ENCODE peak calls at places on chromosomes 16 and 17, in six cellular contexts. B is fibroblast of the aortic adventitia, W is left ventricle myocardium inferior, X is HCT116, D is lower lobe of right lung, O is upper lobe of right lung. L is an unnamed sample.

GRCh38 chr17:59651346-59651745 is 31.7 kb downstream of the CLTC start:
- DNase-seq in D (no peak), X (no peak), W (no peak), B (no peak), O (no peak), L (no peak)

GRCh38 chr16:83059237-83059636 is 432.5 kb downstream of the CDH13 start:
- DNase-seq in W (no peak), O (no peak), X (no peak), D (no peak), B (no peak), L (no peak)

GRCh38 chr17:61409301-61410099 is 9.9 kb downstream of the TBX2 start:
- DNase-seq in D (peak; percentile 63), X (peak; percentile 36), B (peak; percentile 73), O (peak; percentile 83), W (no peak), L (no peak)

GRCh38 chr17:78693346-78694083 is 88.6 kb downstream of the CYTH1 start:
- DNase-seq in W (no peak), B (no peak), X (no peak), O (no peak), D (no peak), L (no peak)

GRCh38 chr16:50102046-50102756 is 36.4 kb downstream of the HEATR3 start:
- DNase-seq in W (no peak), B (peak; percentile 12), D (no peak), O (no peak), X (no peak), L (no peak)

GRCh38 chr16:1152123-1152638 is 725 bp upstream of the CACNA1H start:
- DNase-seq in D (no peak), X (no peak), B (no peak), O (no peak), W (no peak), L (peak; percentile 32)

GRCh38 chr16:9545500-9546437 is 454.3 kb downstream of the HAPSTR1 start:
- DNase-seq in D (no peak), W (no peak), X (no peak), O (no peak), B (no peak), L (no peak)

GRCh38 chr16:49437344-49437743 is 63.7 kb downstream of the C16orf78 start:
- DNase-seq in X (no peak), B (no peak), O (no peak), D (no peak), W (no peak), L (no peak)

GRCh38 chr16:49528564-49529150 is 155.1 kb downstream of the C16orf78 start:
- DNase-seq in O (no peak), W (no peak), D (no peak), X (no peak), B (no peak), L (no peak)

GRCh38 chr17:58335779-58336455 is 7.3 kb upstream of the TSPOAP1 start:
- DNase-seq in D (peak; percentile 57), B (no peak), O (peak; percentile 61), W (no peak), X (no peak), L (no peak)

GRCh38 chr16:23119570-23119969 is 29.7 kb downstream of the USP31 start:
- DNase-seq in W (no peak), B (peak; percentile 77), D (no peak), O (no peak), X (no peak), L (no peak)

GRCh38 chr17:50575581-50576210 is 15.2 kb downstream of the CACNA1G start:
- DNase-seq in D (no peak), W (no peak), O (no peak), X (no peak), B (no peak), L (no peak)

GRCh38 chr17:2397247-2398171 is 3.4 kb downstream of the MNT start:
- DNase-seq in W (no peak), O (peak; percentile 64), B (no peak), X (no peak), D (no peak), L (no peak)

GRCh38 chr17:79904865-79905264 is 65.6 kb upstream of the CBX4 start:
- DNase-seq in D (no peak), B (no peak), O (peak; percentile 41), W (no peak), X (no peak), L (no peak)

GRCh38 chr17:79907217-79907715 is 68.0 kb upstream of the CBX4 start:
- DNase-seq in W (no peak), O (peak; percentile 37), D (peak; percentile 36), X (no peak), B (no peak), L (no peak)

GRCh38 chr17:79907855-79908254 is 68.6 kb upstream of the CBX4 start:
- DNase-seq in O (peak; percentile 77), X (no peak), W (no peak), B (no peak), D (peak; percentile 74), L (no peak)

GRCh38 chr17:79909121-79909520 is 69.9 kb upstream of the CBX4 start:
- DNase-seq in B (no peak), W (no peak), D (peak; percentile 24), X (no peak), O (no peak), L (no peak)

GRCh38 chr17:79905832-79906231 is 66.6 kb upstream of the CBX4 start:
- DNase-seq in W (no peak), O (no peak), B (no peak), D (no peak), X (peak; percentile 80), L (no peak)
- TF ChIP-seq CTCF in W (no peak), O (no peak), B (no peak), D (no peak), X (peak; percentile 89), L (peak; percentile 52)

DNA sequence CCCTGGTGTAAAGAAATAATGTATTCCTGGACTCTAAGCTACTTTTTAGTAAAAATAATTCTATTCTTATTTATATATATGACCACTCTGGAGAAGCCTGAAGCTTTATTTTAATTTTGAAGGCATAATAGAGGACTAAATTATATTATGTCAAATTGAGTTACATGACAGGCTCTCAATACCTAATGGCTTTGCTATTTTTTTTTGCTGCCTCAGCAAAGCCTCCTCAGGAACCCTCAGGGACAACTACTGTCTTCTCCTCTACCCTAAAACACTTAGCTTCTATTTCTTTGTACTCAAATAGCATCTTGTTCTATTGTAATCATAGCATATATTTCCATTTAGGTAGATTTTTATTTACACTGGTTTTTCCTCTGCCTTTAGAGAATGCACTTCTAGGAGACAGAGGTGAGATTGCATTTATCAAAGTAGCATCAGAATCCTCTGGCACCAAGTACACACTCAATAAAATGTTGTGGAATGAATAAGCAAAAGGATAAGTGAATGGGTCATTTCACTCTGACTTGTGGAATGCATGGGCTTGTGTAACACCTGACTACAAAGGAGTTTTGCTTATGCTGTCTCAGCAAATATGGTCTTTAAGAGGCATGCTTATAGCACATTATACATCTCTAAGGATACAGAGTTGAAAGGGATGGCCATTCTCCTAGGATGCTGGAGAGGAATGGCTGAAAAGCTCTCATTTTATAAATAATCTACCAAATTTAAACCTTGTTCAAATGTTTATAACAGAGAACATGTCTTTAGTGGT is 605.2 kb downstream of the KCNJ2 start:
- DNase-seq in W (no peak), X (no peak), D (no peak), B (no peak), O (no peak), L (no peak)
- TF ChIP-seq CTCF in W (no peak), X (no peak), D (no peak), B (no peak), O (no peak), L (no peak)

DNA sequence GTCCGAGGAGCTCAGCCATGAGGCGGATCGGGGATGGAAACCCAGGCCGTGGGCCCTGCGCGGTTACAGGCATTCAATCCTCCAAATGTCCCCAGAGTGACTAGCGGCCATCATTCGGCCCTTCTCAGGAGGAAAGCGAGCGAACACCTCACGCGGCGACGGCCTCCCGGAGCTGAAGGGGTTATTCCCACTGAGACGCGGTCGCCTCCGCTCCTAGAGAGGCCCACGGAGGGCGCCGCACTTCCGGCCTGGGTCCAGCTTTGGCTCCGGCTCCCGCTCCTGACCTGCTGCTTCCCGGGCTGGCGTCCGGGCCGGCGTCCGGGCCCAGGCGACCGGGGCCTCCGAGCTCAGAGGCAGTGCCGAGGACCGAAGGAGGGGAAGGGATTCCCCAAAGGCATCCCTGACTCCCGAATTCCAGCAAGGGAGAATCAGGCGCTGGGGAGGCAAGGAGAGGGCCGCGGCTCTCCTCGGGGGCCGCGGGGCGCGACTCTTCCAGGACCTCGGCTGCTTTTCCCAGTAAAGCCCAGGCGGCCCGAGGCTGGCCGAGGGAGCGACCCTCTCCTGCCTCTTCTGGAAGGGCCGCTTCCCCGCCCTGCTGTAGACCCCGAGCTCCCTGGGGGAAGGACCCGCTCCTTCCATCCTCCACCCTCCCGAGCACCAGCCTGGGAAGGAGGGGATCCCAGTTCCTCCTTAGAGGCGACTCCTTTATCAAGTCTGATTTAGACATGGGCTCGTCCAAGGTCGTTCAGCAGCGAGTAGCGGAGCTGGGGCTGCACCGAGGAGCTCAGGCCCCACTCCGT is 18.6 kb upstream of the ZNF629 start:
- DNase-seq in X (peak; percentile 56), W (peak; percentile 90), O (peak; percentile 95), B (peak; percentile 80), D (peak; percentile 93), L (peak; percentile 71)
- TF ChIP-seq CTCF in X (no peak), W (peak; percentile 17), O (no peak), B (no peak), D (no peak), L (no peak)

DNA sequence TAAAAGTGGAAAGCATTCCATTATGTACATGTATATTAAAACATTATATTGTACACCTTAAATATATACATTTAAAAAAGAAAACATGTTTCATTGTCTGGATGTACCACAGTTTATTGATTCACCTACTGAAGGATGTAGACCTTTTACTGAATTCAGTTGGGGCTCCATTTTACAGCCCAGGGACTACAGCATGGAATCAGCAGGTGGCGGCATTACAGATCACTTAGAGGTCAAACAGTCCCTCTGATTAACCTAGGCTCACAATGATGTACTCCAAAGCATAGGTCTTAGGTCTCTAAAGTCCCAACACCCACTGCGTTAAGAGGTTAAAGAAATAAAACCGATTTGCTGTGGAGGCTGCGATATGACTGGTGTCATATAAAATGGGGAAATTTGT is 490.9 kb downstream of the SHISA9 start:
- DNase-seq in B (no peak), O (no peak), W (no peak), X (no peak), D (no peak), L (no peak)
- TF ChIP-seq CTCF in B (no peak), O (no peak), W (no peak), X (no peak), D (no peak), L (no peak)

GRCh38 chr16:58019866-58020538 is 5.6 kb upstream of the MMP15 start:
- DNase-seq in O (peak; percentile 51), B (no peak), W (peak; percentile 4), X (no peak), D (no peak), L (no peak)

GRCh38 chr16:58016841-58017446 is 8.6 kb upstream of the MMP15 start:
- DNase-seq in D (peak; percentile 29), X (no peak), W (peak; percentile 12), B (no peak), O (peak; percentile 48), L (no peak)

GRCh38 chr16:58020628-58021521 is 4.7 kb upstream of the MMP15 start:
- DNase-seq in B (peak; percentile 52), O (peak; percentile 70), D (peak; percentile 62), W (peak; percentile 59), X (no peak), L (peak; percentile 72)

GRCh38 chr16:58021661-58022551 is 3.6 kb upstream of the MMP15 start:
- DNase-seq in W (peak; percentile 11), O (peak; percentile 59), B (peak; percentile 64), X (no peak), D (no peak), L (no peak)

DNA sequence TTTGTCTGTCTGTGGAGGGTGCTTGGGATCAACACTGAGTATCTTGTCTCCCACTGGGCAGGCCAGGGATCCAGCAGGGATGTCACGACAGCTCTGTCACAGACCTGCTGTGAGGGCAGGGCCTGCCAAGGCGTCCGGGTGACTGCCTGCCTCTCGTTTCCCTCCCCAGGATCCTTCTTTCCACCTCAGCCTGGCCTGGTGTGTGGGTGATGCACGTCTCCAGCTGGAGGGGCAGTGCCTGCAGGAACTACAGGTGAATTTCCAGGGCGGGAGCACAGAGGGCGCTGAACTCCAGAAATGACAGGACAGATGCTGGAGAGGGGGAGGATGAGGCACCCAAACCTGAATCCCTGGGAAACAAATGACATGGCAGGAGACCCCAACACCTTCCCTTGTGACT is 6.8 kb upstream of the MMP15 start:
- DNase-seq in X (no peak), B (no peak), O (peak; percentile 56), W (peak; percentile 9), D (peak; percentile 26), L (no peak)
- TF ChIP-seq CTCF in X (peak; percentile 26), B (no peak), O (no peak), W (no peak), D (no peak), L (no peak)